ENCODE peak calls at places on chromosome 15, in eight cellular contexts. V is nephron progenitor cell, R is AG10803, X is GM13976, F is neural crest cell, T is astrocyte of the cerebellum, P is body of pancreas, H is H9. W is an unnamed sample.

GRCh38 chr15:76057332-76058000 is 2.3 kb upstream of the TMEM266 start:
- DNase-seq in V (peak), R (peak), X (peak), F (peak), T (no peak), P (peak), H (no peak), W (peak)

GRCh38 chr15:26260517-26261133 is 397.5 kb upstream of the ATP10A start:
- DNase-seq in V (peak), R (peak), X (peak), F (peak), T (no peak), P (peak), H (peak), W (peak)

GRCh38 chr15:91867581-91868026 is 14.1 kb downstream of the SLCO3A1 start:
- DNase-seq in V (no peak), R (peak), X (no peak), F (no peak), T (peak), P (peak), H (peak), W (no peak)

GRCh38 chr15:40289140-40289775 is 6.4 kb upstream of the ANKRD63 start:
- DNase-seq in V (no peak), R (no peak), X (no peak), F (no peak), T (no peak), P (peak), H (no peak), W (no peak)

GRCh38 chr15:52529289-52529929 is 729 bp upstream of the MYO5A start:
- DNase-seq in V (no peak), R (no peak), X (peak), F (peak), T (no peak), P (no peak), H (peak), W (no peak)

GRCh38 chr15:71802770-71803169 is 7.6 kb upstream of the NR2E3 start:
- DNase-seq in V (no peak), R (no peak), X (peak), F (no peak), T (no peak), P (peak), H (peak), W (peak)

GRCh38 chr15:72112111-72112510 is 5.8 kb downstream of the MYO9A start:
- DNase-seq in V (no peak), R (peak), X (no peak), F (no peak), T (no peak), P (no peak), H (no peak), W (no peak)

GRCh38 chr15:75327491-75327890 is 8.4 kb upstream of the COMMD4 start:
- DNase-seq in V (no peak), R (no peak), X (no peak), F (no peak), T (no peak), P (no peak), H (no peak), W (no peak)

GRCh38 chr15:25541228-25541627 is 102.4 kb upstream of the UBE3A start:
- DNase-seq in V (no peak), R (peak), X (no peak), F (no peak), T (no peak), P (no peak), H (no peak), W (no peak)

GRCh38 chr15:62549345-62549970 is 384.4 kb upstream of the C2CD4B start:
- DNase-seq in V (peak), R (no peak), X (no peak), F (peak), T (no peak), P (peak), H (no peak), W (peak)

GRCh38 chr15:78007965-78008886 is 69.3 kb downstream of the TBC1D2B start:
- DNase-seq in V (no peak), R (peak), X (no peak), F (no peak), T (peak), P (peak), H (no peak), W (no peak)

GRCh38 chr15:70752142-70752754 is 11.1 kb downstream of the UACA start:
- DNase-seq in V (no peak), R (peak), X (no peak), F (no peak), T (no peak), P (no peak), H (no peak), W (no peak)

GRCh38 chr15:62572797-62573196 is 407.7 kb upstream of the C2CD4B start:
- DNase-seq in V (no peak), R (no peak), X (no peak), F (no peak), T (no peak), P (no peak), H (peak), W (no peak)

GRCh38 chr15:82942691-82943090 is 9.8 kb downstream of the HOMER2 start:
- DNase-seq in V (no peak), R (peak), X (no peak), F (no peak), T (no peak), P (peak), H (no peak), W (no peak)

GRCh38 chr15:63189955-63190691 is 717 bp downstream of the RAB8B start:
- DNase-seq in V (no peak), R (no peak), X (no peak), F (no peak), T (no peak), P (no peak), H (no peak), W (no peak)

GRCh38 chr15:89630260-89630659 is 25.0 kb downstream of the KIF7 start:
- DNase-seq in V (no peak), R (no peak), X (no peak), F (no peak), T (no peak), P (no peak), H (no peak), W (no peak)

GRCh38 chr15:45635191-45635638 is 386 bp downstream of the SQOR start:
- DNase-seq in V (peak), R (peak), X (no peak), F (peak), T (no peak), P (peak), H (peak), W (peak)

GRCh38 chr15:92803852-92804609 is 96.1 kb upstream of the CHD2 start:
- DNase-seq in V (no peak), R (peak), X (peak), F (no peak), T (peak), P (peak), H (no peak), W (no peak)

GRCh38 chr15:68818671-68819450 is 1.8 kb downstream of the ANP32A start:
- DNase-seq in V (peak), R (peak), X (peak), F (no peak), T (no peak), P (peak), H (no peak), W (peak)

GRCh38 chr15:73717802-73718201 is 33.6 kb downstream of the CD276 start:
- DNase-seq in V (no peak), R (no peak), X (no peak), F (no peak), T (no peak), P (no peak), H (no peak), W (no peak)
- TF ChIP-seq CTCF in V (no peak), R (peak), X (no peak), F (peak), T (peak), P (no peak), H (peak), W (peak)

DNA sequence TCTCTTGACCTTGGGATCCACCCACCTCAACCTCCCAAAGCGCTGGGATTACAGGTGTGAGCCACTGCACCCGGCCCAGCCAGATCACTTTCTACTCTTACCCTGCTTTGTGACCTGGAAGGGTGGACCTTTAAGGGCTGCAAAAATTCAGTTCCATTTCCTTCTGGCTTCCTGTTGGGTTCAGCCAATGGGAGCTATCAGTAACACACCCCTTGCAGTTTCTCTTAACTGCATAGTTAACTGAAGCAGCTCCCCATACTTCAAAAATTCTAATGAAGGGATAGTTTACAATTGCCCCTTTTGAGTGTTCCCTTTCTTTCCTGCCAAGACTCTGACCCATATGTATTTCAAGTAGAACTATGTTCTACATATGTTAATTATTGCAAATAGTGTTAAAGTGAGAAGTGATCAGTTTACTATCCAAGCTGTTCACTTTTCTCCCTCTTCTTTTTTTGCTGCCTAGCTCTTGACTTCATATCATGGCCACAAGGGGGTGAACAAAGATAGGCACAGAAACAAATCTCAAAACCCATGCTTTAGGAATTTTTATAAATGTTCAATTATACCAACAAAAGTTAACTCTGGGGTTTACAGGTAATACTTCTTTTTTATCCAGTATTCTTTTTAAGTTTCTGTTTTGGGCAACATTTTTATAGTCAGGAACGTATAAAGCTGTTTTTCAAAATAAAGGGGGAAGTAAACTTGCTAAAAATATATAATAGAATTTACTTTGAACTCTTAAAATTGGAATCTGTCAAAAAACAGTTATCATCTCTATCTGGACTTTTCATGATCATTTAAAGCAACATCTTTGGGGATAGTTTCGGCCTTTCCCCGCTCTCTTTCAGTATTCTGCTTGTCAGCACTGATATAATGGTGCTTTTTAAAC is 8.1 kb downstream of the PGBD4 start:
- DNase-seq in V (no peak), R (peak), X (peak), F (no peak), T (peak), P (no peak), H (no peak), W (peak)
- TF ChIP-seq CTCF in V (peak), R (peak), X (peak), F (peak), T (peak), P (peak), H (peak), W (peak)

DNA sequence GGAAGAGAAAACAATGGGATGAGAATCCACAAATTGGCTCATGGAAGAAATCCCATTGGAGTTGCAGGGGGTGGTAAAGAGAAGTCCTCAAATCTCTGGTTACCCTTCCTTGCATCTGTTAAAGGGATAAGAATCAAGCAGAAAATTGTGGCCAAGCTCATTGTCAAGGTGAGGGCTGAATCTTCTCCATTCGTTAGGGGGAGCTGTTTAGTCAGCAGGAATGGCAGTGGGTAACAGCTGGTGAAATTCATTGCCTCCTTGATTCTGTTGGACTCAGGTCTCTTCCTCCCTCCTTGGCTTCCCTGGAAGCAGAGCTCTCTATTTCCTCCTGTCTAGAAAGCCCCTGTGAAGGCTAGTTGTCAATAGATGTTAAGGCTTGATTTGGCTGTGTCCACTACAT is 343.1 kb upstream of the SEMA6D start:
- DNase-seq in V (no peak), R (peak), X (no peak), F (no peak), T (no peak), P (peak), H (peak), W (peak)
- TF ChIP-seq CTCF in V (no peak), R (peak), X (no peak), F (no peak), T (peak), P (peak), H (peak), W (no peak)

GRCh38 chr15:74297867-74298266 is 61.7 kb downstream of the CCDC33 start:
- DNase-seq in V (no peak), R (no peak), X (no peak), F (no peak), T (no peak), P (no peak), H (no peak), W (no peak)

GRCh38 chr15:74294010-74294409 is 57.9 kb downstream of the CCDC33 start:
- DNase-seq in V (no peak), R (no peak), X (no peak), F (no peak), T (no peak), P (no peak), H (no peak), W (no peak)

GRCh38 chr15:74293021-74293810 is 57.1 kb downstream of the CCDC33 start:
- DNase-seq in V (no peak), R (no peak), X (no peak), F (no peak), T (no peak), P (no peak), H (no peak), W (no peak)

GRCh38 chr15:74300057-74300620 is 64.0 kb downstream of the CCDC33 start:
- DNase-seq in V (no peak), R (no peak), X (no peak), F (no peak), T (no peak), P (no peak), H (peak), W (no peak)

DNA sequence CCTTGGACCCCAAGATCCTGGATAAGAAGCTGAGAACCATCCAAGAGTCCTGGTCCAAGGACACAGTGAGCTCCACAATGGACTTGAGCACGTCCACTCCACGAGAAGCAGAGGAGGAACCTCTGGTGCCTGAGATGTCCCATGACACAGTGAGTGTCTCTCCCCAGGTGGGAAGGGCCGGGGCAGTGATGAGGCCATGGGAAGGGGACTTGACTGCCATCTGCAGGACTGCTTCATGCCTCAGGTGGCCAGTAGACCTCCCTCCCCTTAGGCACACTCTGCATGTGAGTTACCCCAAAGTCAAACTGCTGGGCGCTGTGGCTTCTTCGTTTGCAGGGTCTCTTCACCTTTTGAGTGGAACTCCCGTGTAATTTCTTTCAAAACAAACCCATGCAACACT is 59.7 kb downstream of the CCDC33 start:
- DNase-seq in V (no peak), R (no peak), X (no peak), F (no peak), T (no peak), P (no peak), H (no peak), W (no peak)
- TF ChIP-seq CTCF in V (no peak), R (no peak), X (no peak), F (no peak), T (no peak), P (no peak), H (peak), W (no peak)

GRCh38 chr15:98580577-98580976 is 67.8 kb upstream of the IGF1R start:
- DNase-seq in V (peak), R (peak), X (no peak), F (no peak), T (no peak), P (no peak), H (no peak), W (no peak)

GRCh38 chr15:98586066-98586465 is 62.3 kb upstream of the IGF1R start:
- DNase-seq in V (no peak), R (no peak), X (no peak), F (no peak), T (no peak), P (no peak), H (no peak), W (no peak)

GRCh38 chr15:98582900-98583554 is 65.3 kb upstream of the IGF1R start:
- DNase-seq in V (peak), R (no peak), X (no peak), F (no peak), T (no peak), P (no peak), H (no peak), W (no peak)

GRCh38 chr15:98583758-98584157 is 64.6 kb upstream of the IGF1R start:
- DNase-seq in V (no peak), R (no peak), X (no peak), F (no peak), T (no peak), P (no peak), H (no peak), W (no peak)

DNA sequence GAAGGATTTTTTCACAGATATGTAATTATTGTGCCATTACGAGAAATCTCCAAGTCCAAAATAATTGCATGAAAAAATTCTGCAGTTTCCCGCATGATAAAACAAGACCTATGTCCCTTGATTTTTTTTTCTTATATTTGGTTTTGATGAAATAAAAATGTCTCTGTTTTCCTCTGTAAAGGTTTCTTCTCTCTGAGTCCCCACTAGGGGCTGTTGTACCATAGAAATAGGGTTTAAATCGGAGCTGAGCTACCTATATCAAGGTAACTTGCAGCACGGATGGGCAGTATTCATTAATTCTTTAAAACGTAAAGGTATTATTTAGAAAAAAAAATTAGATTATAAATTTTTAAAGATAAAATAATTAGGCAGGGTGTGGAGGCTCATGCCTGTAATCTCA is 66.6 kb upstream of the IGF1R start:
- DNase-seq in V (no peak), R (no peak), X (no peak), F (no peak), T (no peak), P (no peak), H (no peak), W (no peak)
- TF ChIP-seq CTCF in V (peak), R (no peak), X (no peak), F (peak), T (no peak), P (peak), H (peak), W (no peak)